ENCODE peak calls at places on chromosomes 3 and 15, in four cellular contexts. J, B, Y and L are unnamed samples.

GRCh38 chr3:157081681-157082210 is 78.2 kb downstream of the CCNL1 start:
- DNase-seq in J (peak), B (peak), Y (no peak), L (peak)

GRCh38 chr3:144127700-144128099 is 156.1 kb downstream of the DIPK2A start:
- DNase-seq in J (no peak), B (no peak), Y (no peak), L (no peak)

GRCh38 chr15:73318463-73319351 is 50.1 kb downstream of the HCN4 start:
- DNase-seq in J (peak), B (peak), Y (no peak), L (no peak)

GRCh38 chr3:19073341-19074105 is 74.8 kb upstream of the KCNH8 start:
- DNase-seq in J (no peak), B (no peak), Y (no peak), L (no peak)

GRCh38 chr3:136642714-136643113 is 109.5 kb downstream of the STAG1 start:
- DNase-seq in J (peak), B (no peak), Y (no peak), L (no peak)

GRCh38 chr3:64074091-64074490 is 50.8 kb upstream of the PSMD6 start:
- DNase-seq in J (no peak), B (no peak), Y (no peak), L (no peak)

GRCh38 chr3:126053513-126053912 is 30.4 kb downstream of the SLC41A3 start:
- DNase-seq in J (no peak), B (no peak), Y (no peak), L (peak)

GRCh38 chr15:62618432-62618831 is 424.1 kb upstream of the TPM1 start:
- DNase-seq in J (no peak), B (no peak), Y (no peak), L (no peak)

GRCh38 chr3:66395635-66396034 is 105.2 kb downstream of the LRIG1 start:
- DNase-seq in J (no peak), B (no peak), Y (no peak), L (no peak)

GRCh38 chr15:40893019-40893723 is 1.1 kb upstream of the VPS18 start:
- DNase-seq in J (no peak), B (no peak), Y (no peak), L (no peak)

GRCh38 chr3:16520636-16521579 is 7.4 kb upstream of the RFTN1 start:
- DNase-seq in J (no peak), B (no peak), Y (no peak), L (no peak)

GRCh38 chr3:195441476-195441970 is 1.3 kb downstream of the ACAP2 start:
- DNase-seq in J (no peak), B (no peak), Y (no peak), L (peak)

GRCh38 chr3:13159890-13160289 is 86.7 kb upstream of the IQSEC1 start:
- DNase-seq in J (no peak), B (no peak), Y (no peak), L (no peak)

GRCh38 chr15:39416258-39416657 is 164.6 kb upstream of the THBS1 start:
- DNase-seq in J (no peak), B (no peak), Y (no peak), L (no peak)

GRCh38 chr3:136716629-136717028 is 35.5 kb downstream of the STAG1 start:
- DNase-seq in J (no peak), B (no peak), Y (no peak), L (no peak)

DNA sequence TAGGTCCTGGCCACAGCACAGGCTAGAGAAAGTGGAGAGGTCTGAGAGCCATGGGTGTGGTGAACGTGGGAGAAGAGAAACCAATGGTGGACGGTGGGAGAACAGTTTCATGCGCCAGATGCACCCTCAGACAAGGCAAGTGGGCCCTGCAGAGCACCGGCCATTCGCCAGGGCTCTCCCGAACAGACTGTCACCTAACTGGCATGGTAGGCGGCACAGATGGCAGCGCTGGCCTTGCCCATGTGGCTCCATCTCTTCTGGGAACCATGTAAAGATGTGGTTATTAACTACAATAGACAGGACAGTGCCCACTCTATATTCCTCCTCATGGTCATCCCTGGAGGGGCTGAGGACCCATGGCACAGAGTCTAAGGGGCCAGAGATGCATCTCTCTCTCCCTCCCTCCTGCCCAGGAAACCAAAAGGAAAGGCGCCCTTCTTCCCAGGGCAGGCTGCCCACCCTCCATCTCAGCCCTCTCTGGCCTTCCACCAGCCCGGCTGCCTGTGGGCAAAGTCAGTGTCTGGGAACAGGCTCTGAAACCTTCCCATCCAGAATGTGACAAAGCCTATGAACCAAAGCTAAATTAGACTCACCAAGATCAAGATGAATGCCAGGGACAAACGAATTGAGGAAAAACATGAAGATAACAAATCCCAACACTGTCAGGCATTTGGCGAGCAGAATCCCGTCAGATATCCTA is 147.8 kb downstream of the OCA2 start:
- DNase-seq in J (no peak), B (no peak), Y (no peak), L (no peak)
- TF ChIP-seq SIN3A in J (no peak), B (no peak), Y (no peak), L (no peak)

GRCh38 chr3:23405081-23405480 is 202.0 kb downstream of the UBE2E2 start:
- DNase-seq in J (no peak), B (no peak), Y (no peak), L (no peak)

GRCh38 chr3:23402728-23403505 is 199.8 kb downstream of the UBE2E2 start:
- DNase-seq in J (no peak), B (no peak), Y (no peak), L (no peak)

GRCh38 chr3:23406576-23406975 is 203.4 kb downstream of the UBE2E2 start:
- DNase-seq in J (no peak), B (no peak), Y (no peak), L (no peak)

DNA sequence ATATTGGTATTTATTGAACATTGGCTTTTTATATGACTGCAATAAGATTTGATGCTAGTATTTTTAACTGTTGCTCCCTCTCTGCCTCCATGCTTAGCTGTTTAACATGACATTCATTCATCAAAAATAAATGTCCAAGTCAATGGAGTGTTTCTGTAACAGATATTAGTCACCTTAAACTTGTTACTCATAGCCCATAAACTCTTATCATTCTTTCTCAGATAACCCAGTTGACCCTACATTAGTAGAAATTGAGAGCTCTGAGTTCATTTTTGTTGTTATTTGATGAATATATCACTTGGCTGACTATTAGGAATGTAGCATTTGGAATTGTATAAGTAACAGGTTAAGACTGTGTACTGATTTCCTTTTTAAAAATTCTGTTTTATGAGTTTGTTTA is 201.1 kb downstream of the UBE2E2 start:
- DNase-seq in J (no peak), B (no peak), Y (no peak), L (no peak)
- TF ChIP-seq YY1 in J (no peak), B (no peak), Y (no peak), L (no peak)

GRCh38 chr3:99774467-99774866 is 43.2 kb upstream of the CMSS1 start:
- DNase-seq in J (no peak), B (no peak), Y (peak), L (no peak)
- TF ChIP-seq KDM1A in J (no peak), B (no peak), Y (no peak), L (no peak)

DNA sequence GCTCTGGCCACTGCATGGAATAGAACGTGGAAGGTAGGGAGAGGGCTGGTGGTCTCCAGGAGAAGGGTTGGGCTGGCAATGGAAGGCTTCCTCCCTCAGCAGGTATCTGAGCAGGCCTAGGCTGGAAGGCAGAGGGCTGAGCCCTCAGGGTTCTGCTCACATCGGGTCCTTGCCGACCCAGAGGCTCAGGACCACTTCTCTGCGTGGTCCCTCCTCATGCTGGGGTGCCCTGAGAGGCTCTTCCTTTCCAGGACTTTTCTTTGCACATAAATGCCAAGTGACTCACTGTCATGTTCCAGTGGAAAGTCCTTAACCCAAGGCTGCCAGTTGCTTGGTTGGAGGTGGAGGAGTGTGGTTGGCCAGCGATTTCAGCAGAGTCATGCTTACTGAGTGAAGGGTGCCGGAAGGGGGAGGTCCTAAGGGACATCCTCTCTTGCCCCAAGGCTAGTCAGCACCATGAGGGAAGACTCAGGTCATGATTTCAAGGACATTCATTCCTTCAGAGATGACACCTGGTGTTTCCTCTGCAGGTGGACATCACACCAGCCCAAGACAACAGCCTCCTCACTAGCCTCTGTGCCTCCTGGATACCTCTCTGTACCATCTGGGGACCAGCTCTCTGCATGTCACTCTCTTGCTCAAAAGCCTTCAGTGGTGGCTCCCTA is 8.2 kb downstream of the SLC6A6 start:
- DNase-seq in J (peak), B (no peak), Y (no peak), L (peak)
- TF ChIP-seq SIN3A in J (no peak), B (no peak), Y (no peak), L (no peak)

GRCh38 chr15:32029862-32030781 is at the start of gene CHRNA7:
- DNase-seq in J (peak), B (peak), Y (no peak), L (peak)
- TF ChIP-seq YY1 in J (no peak), B (no peak), Y (no peak), L (no peak)

DNA sequence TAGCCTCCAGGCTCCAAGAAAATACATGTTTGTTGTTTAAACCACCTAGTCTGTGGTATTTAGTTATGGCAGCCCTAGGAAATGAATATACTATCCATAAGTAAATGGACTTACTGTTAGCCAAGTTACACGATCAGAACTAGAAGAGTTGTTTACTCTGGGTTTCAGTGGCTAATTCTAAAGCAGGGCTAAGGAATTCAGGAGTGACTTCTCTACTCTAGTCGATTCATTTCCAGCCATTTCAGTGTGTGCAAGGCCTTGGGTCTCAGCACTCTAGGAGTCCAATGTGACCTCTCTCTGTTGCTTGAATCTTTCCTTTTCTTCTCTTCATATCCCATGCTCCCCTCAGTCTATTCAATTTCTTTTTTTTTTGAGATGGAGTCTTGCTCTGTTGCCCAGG is 66.7 kb downstream of the BHLHE40 start:
- DNase-seq in J (no peak), B (no peak), Y (no peak), L (no peak)
- TF ChIP-seq KDM1A in J (no peak), B (no peak), Y (no peak), L (no peak)

GRCh38 chr3:39107056-39107873 is at the start of the genes GORASP1 and TTC21A:
- DNase-seq in J (peak), B (peak), Y (no peak), L (peak)
- TF ChIP-seq SIN3A in J (peak), B (peak), Y (peak), L (peak)

GRCh38 chr3:41598329-41598728 is 363.6 kb downstream of the ULK4 start:
- DNase-seq in J (no peak), B (no peak), Y (no peak), L (no peak)

GRCh38 chr3:41602121-41602520 is 359.8 kb downstream of the ULK4 start:
- DNase-seq in J (no peak), B (no peak), Y (no peak), L (no peak)

GRCh38 chr3:41600616-41601015 is 361.3 kb downstream of the ULK4 start:
- DNase-seq in J (no peak), B (no peak), Y (no peak), L (no peak)

GRCh38 chr3:41598804-41599481 is 363.0 kb downstream of the ULK4 start:
- DNase-seq in J (no peak), B (no peak), Y (no peak), L (no peak)

DNA sequence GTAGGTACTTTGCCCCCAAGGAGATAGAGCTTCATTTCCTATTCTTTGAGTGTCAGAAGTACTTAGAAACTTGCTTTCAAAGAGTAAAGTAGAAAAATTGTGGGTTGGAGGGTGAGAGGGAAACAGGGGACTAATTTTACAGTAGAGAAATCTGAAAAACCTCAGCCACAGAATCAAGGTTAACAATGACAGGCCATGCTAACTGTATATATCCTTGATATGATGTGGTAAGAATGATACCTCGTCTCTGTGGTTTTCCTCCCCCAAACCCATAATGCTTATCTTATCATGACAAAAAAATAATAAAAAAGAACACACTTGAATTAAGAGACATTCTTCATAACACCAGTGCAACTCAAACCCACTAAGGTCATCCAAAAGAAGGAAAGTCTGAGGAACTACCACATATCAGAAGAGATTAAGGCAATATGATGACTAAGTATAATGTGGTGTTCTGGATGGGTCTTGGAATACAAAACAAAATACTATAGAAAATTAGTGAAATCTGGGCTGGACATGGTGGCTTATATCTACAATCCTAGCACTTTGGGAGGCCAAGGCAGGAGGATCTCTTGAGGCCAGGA is 360.4 kb downstream of the ULK4 start:
- DNase-seq in J (no peak), B (no peak), Y (no peak), L (no peak)
- TF ChIP-seq YY1 in J (no peak), B (no peak), Y (no peak), L (no peak)

GRCh38 chr15:58460872-58461271 is 29.1 kb downstream of the LIPC start:
- DNase-seq in J (no peak), B (no peak), Y (no peak), L (no peak)
- TF ChIP-seq KDM1A in J (no peak), B (no peak), Y (no peak), L (no peak)

DNA sequence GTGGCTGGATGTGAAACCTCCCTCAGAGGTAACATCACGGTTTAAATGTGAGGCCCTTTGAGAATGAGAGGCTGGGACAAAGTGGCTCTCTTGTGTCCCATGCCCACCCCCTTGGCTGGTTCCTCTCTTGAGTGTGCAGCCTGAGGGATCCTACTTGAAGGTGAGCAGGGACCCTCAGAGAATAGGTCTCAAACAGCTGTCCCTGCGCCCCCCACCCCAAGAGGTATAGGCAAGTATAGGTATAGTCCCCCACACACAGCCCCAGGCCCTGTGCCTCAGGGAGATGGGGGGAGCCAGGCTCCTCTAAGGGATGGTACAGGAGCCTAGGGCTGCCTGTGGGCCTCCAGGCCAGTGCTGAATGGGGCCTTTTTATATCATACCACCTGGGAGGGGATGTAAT is 61.9 kb downstream of the ISG20 start:
- DNase-seq in J (no peak), B (no peak), Y (no peak), L (no peak)
- TF ChIP-seq SIN3A in J (no peak), B (no peak), Y (no peak), L (no peak)